ENCODE peak calls at places on chromosomes 5 and 9, in eight cellular contexts. One of them, this sample, is unnamed.
A peak's percentile ranks its signal among the peaks of the same experiment; 100 is the strongest.

GRCh38 chr9:92722386-92723298 is 42.0 kb downstream of the BICD2 start:
- DNase-seq in ovary: no peak
- DNase-seq in tibial nerve: no peak
- DNase-seq in gastrocnemius medialis: no peak
- DNase-seq in IMR-90: no peak
- DNase-seq in esophagus muscularis mucosa: peak; percentile 77
- DNase-seq in Peyer's patch: peak; percentile 14
- DNase-seq in A549: no peak
- DNase-seq in this sample: no peak

GRCh38 chr5:158911693-158912363 is 187.9 kb downstream of the EBF1 start:
- DNase-seq in ovary: no peak
- DNase-seq in tibial nerve: no peak
- DNase-seq in gastrocnemius medialis: no peak
- DNase-seq in IMR-90: no peak
- DNase-seq in esophagus muscularis mucosa: no peak
- DNase-seq in Peyer's patch: no peak
- DNase-seq in A549: no peak
- DNase-seq in this sample: no peak

GRCh38 chr9:128203842-128204551 is 818 bp downstream of the DNM1 start:
- DNase-seq in ovary: peak; percentile 51
- DNase-seq in tibial nerve: no peak
- DNase-seq in gastrocnemius medialis: no peak
- DNase-seq in IMR-90: peak; percentile 47
- DNase-seq in esophagus muscularis mucosa: no peak
- DNase-seq in Peyer's patch: no peak
- DNase-seq in A549: peak; percentile 79
- DNase-seq in this sample: no peak

GRCh38 chr5:1637639-1638481 is 114.1 kb upstream of the LPCAT1 start:
- DNase-seq in ovary: peak; percentile 33
- DNase-seq in tibial nerve: no peak
- DNase-seq in gastrocnemius medialis: no peak
- DNase-seq in IMR-90: no peak
- DNase-seq in esophagus muscularis mucosa: no peak
- DNase-seq in Peyer's patch: no peak
- DNase-seq in A549: no peak
- DNase-seq in this sample: no peak

GRCh38 chr9:995776-996175 is 19.3 kb downstream of the DMRT3 start:
- DNase-seq in ovary: no peak
- DNase-seq in tibial nerve: no peak
- DNase-seq in gastrocnemius medialis: no peak
- DNase-seq in IMR-90: peak; percentile 49
- DNase-seq in esophagus muscularis mucosa: no peak
- DNase-seq in Peyer's patch: no peak
- DNase-seq in A549: no peak
- DNase-seq in this sample: no peak

GRCh38 chr5:54883374-54884194 is 101.8 kb downstream of the ESM1 start:
- DNase-seq in ovary: peak; percentile 79
- DNase-seq in tibial nerve: peak; percentile 26
- DNase-seq in gastrocnemius medialis: peak; percentile 14
- DNase-seq in IMR-90: peak; percentile 54
- DNase-seq in esophagus muscularis mucosa: no peak
- DNase-seq in Peyer's patch: no peak
- DNase-seq in A549: no peak
- DNase-seq in this sample: peak; percentile 22

GRCh38 chr5:75412111-75412990 is 75.3 kb downstream of the HMGCR start:
- DNase-seq in ovary: no peak
- DNase-seq in tibial nerve: no peak
- DNase-seq in gastrocnemius medialis: no peak
- DNase-seq in IMR-90: peak; percentile 91
- DNase-seq in esophagus muscularis mucosa: no peak
- DNase-seq in Peyer's patch: no peak
- DNase-seq in A549: no peak
- DNase-seq in this sample: no peak

GRCh38 chr5:11892832-11893231 is 11.4 kb downstream of the CTNND2 start:
- DNase-seq in ovary: no peak
- DNase-seq in tibial nerve: no peak
- DNase-seq in gastrocnemius medialis: no peak
- DNase-seq in IMR-90: no peak
- DNase-seq in esophagus muscularis mucosa: no peak
- DNase-seq in Peyer's patch: no peak
- DNase-seq in A549: no peak
- DNase-seq in this sample: no peak

GRCh38 chr5:129096382-129096991 is 1.9 kb downstream of the ISOC1 start:
- DNase-seq in ovary: no peak
- DNase-seq in tibial nerve: no peak
- DNase-seq in gastrocnemius medialis: no peak
- DNase-seq in IMR-90: no peak
- DNase-seq in esophagus muscularis mucosa: no peak
- DNase-seq in Peyer's patch: no peak
- DNase-seq in A549: peak; percentile 6
- DNase-seq in this sample: no peak

GRCh38 chr9:70054546-70054945 is 10.9 kb downstream of the MAMDC2 start:
- DNase-seq in ovary: no peak
- DNase-seq in tibial nerve: no peak
- DNase-seq in gastrocnemius medialis: no peak
- DNase-seq in IMR-90: no peak
- DNase-seq in esophagus muscularis mucosa: peak; percentile 24
- DNase-seq in Peyer's patch: no peak
- DNase-seq in A549: no peak
- DNase-seq in this sample: no peak

GRCh38 chr5:111422245-111422644 is 90.1 kb downstream of the STARD4 start:
- DNase-seq in ovary: no peak
- DNase-seq in tibial nerve: no peak
- DNase-seq in gastrocnemius medialis: no peak
- DNase-seq in IMR-90: no peak
- DNase-seq in esophagus muscularis mucosa: no peak
- DNase-seq in Peyer's patch: no peak
- DNase-seq in A549: no peak
- DNase-seq in this sample: no peak

GRCh38 chr9:90287567-90288274 is 354.9 kb downstream of the DIRAS2 start:
- DNase-seq in ovary: no peak
- DNase-seq in tibial nerve: no peak
- DNase-seq in gastrocnemius medialis: no peak
- DNase-seq in IMR-90: no peak
- DNase-seq in esophagus muscularis mucosa: no peak
- DNase-seq in Peyer's patch: no peak
- DNase-seq in A549: no peak
- DNase-seq in this sample: no peak

GRCh38 chr5:90529939-90530677 is 724 bp upstream of the LYSMD3 start:
- DNase-seq in ovary: peak; percentile 58
- DNase-seq in tibial nerve: peak; percentile 23
- DNase-seq in gastrocnemius medialis: peak; percentile 41
- DNase-seq in IMR-90: peak; percentile 82
- DNase-seq in esophagus muscularis mucosa: no peak
- DNase-seq in Peyer's patch: peak; percentile 65
- DNase-seq in A549: peak; percentile 78
- DNase-seq in this sample: peak; percentile 73

GRCh38 chr9:8643464-8643863 is 843.9 kb upstream of the DMAC1 start:
- DNase-seq in ovary: no peak
- DNase-seq in tibial nerve: no peak
- DNase-seq in gastrocnemius medialis: no peak
- DNase-seq in IMR-90: no peak
- DNase-seq in esophagus muscularis mucosa: no peak
- DNase-seq in Peyer's patch: no peak
- DNase-seq in A549: no peak
- DNase-seq in this sample: no peak

GRCh38 chr5:170206958-170207357 is 25.8 kb upstream of the C5orf58 start:
- DNase-seq in ovary: no peak
- DNase-seq in tibial nerve: no peak
- DNase-seq in gastrocnemius medialis: no peak
- DNase-seq in IMR-90: no peak
- DNase-seq in esophagus muscularis mucosa: no peak
- DNase-seq in Peyer's patch: no peak
- DNase-seq in A549: no peak
- DNase-seq in this sample: no peak

GRCh38 chr5:129857124-129857523 is 47.1 kb upstream of the CHSY3 start:
- DNase-seq in ovary: no peak
- DNase-seq in tibial nerve: no peak
- DNase-seq in gastrocnemius medialis: no peak
- DNase-seq in IMR-90: no peak
- DNase-seq in esophagus muscularis mucosa: no peak
- DNase-seq in Peyer's patch: no peak
- DNase-seq in A549: no peak
- DNase-seq in this sample: no peak

GRCh38 chr5:11873587-11873986 is 30.7 kb downstream of the CTNND2 start:
- DNase-seq in ovary: no peak
- DNase-seq in tibial nerve: no peak
- DNase-seq in gastrocnemius medialis: no peak
- DNase-seq in IMR-90: no peak
- DNase-seq in esophagus muscularis mucosa: no peak
- DNase-seq in Peyer's patch: no peak
- DNase-seq in A549: no peak
- DNase-seq in this sample: no peak

GRCh38 chr9:4497855-4498254 is 7.6 kb downstream of the SLC1A1 start:
- DNase-seq in ovary: no peak
- DNase-seq in tibial nerve: no peak
- DNase-seq in gastrocnemius medialis: no peak
- DNase-seq in IMR-90: peak; percentile 39
- DNase-seq in esophagus muscularis mucosa: no peak
- DNase-seq in Peyer's patch: no peak
- DNase-seq in A549: no peak
- DNase-seq in this sample: no peak

GRCh38 chr5:120382813-120383212 is 81.3 kb upstream of the PRR16 start:
- DNase-seq in ovary: no peak
- DNase-seq in tibial nerve: no peak
- DNase-seq in gastrocnemius medialis: no peak
- DNase-seq in IMR-90: no peak
- DNase-seq in esophagus muscularis mucosa: no peak
- DNase-seq in Peyer's patch: no peak
- DNase-seq in A549: no peak
- DNase-seq in this sample: no peak

GRCh38 chr5:110625376-110625999 is 101.0 kb downstream of the TMEM232 start:
- DNase-seq in ovary: no peak
- DNase-seq in tibial nerve: no peak
- DNase-seq in gastrocnemius medialis: no peak
- DNase-seq in IMR-90: peak; percentile 52
- DNase-seq in esophagus muscularis mucosa: no peak
- DNase-seq in Peyer's patch: no peak
- DNase-seq in A549: peak; percentile 7
- DNase-seq in this sample: no peak

GRCh38 chr5:37494756-37495155 is 115.6 kb downstream of the WDR70 start:
- DNase-seq in ovary: no peak
- DNase-seq in tibial nerve: no peak
- DNase-seq in gastrocnemius medialis: no peak
- DNase-seq in IMR-90: no peak
- DNase-seq in esophagus muscularis mucosa: no peak
- DNase-seq in Peyer's patch: no peak
- DNase-seq in A549: no peak
- DNase-seq in this sample: peak; percentile 56

GRCh38 chr9:36791204-36791948 is 218.7 kb downstream of the MELK start:
- DNase-seq in ovary: no peak
- DNase-seq in tibial nerve: no peak
- DNase-seq in gastrocnemius medialis: no peak
- DNase-seq in IMR-90: no peak
- DNase-seq in esophagus muscularis mucosa: no peak
- DNase-seq in Peyer's patch: no peak
- DNase-seq in A549: no peak
- DNase-seq in this sample: no peak

DNA sequence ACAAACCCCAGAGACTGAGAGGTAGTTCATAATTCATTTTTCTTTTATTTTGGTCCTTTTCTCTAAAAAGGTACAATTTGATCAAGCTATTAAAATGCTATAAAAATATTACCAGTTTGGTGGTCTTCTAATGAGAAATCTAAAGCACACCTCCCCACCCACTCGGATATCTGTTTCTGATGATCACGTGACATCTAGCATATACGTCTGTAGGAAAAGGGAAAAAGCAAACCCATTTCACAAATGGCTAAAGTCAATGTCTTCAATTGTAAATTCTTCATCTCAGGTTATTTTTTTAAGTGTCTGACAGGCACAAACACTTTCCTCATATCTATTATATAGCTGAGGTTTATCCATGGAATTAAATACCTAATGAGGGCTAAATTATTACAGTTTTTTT is 18.9 kb downstream of the ZNF354A start:
- DNase-seq in ovary: no peak
- DNase-seq in tibial nerve: no peak
- DNase-seq in gastrocnemius medialis: no peak
- DNase-seq in IMR-90: no peak
- DNase-seq in esophagus muscularis mucosa: no peak
- DNase-seq in Peyer's patch: no peak
- DNase-seq in A549: no peak
- DNase-seq in this sample: no peak
- H3K9me3 ChIP-seq in ovary: peaks cover 19% of the 10 kb centered on the region
- H3K9me3 ChIP-seq in tibial nerve: peaks cover 100% of the 10 kb centered on the region
- H3K9me3 ChIP-seq in gastrocnemius medialis: peaks cover 4% of the 10 kb centered on the region
- H3K9me3 ChIP-seq in IMR-90: peaks cover 55% of the 10 kb centered on the region
- H3K9me3 ChIP-seq in esophagus muscularis mucosa: peaks cover 17% of the 10 kb centered on the region
- H3K9me3 ChIP-seq in Peyer's patch: peaks cover 4% of the 10 kb centered on the region
- H3K9me3 ChIP-seq in A549: peaks cover 82% of the 10 kb centered on the region
- H3K9me3 ChIP-seq in this sample: peaks cover 37% of the 10 kb centered on the region

GRCh38 chr9:112750111-112750766 is at the start of gene SNX30:
- DNase-seq in ovary: peak; percentile 93
- DNase-seq in tibial nerve: peak; percentile 81
- DNase-seq in gastrocnemius medialis: peak; percentile 81
- DNase-seq in IMR-90: peak; percentile 85
- DNase-seq in esophagus muscularis mucosa: peak; percentile 95
- DNase-seq in Peyer's patch: peak; percentile 81
- DNase-seq in A549: peak; percentile 84
- DNase-seq in this sample: peak; percentile 91
- TF ChIP-seq POLR2A in ovary: peak; percentile 64
- TF ChIP-seq POLR2A in tibial nerve: peak; percentile 83
- TF ChIP-seq POLR2A in gastrocnemius medialis: peak; percentile 44
- TF ChIP-seq POLR2A in IMR-90: peak; percentile 75
- TF ChIP-seq POLR2A in esophagus muscularis mucosa: peak; percentile 33
- TF ChIP-seq POLR2A in Peyer's patch: peak; percentile 86
- TF ChIP-seq POLR2A in A549: peak; percentile 95
- TF ChIP-seq POLR2A in this sample: peak; percentile 83

GRCh38 chr5:58380655-58381054 is 79.2 kb downstream of the PLK2 start:
- DNase-seq in ovary: no peak
- DNase-seq in tibial nerve: no peak
- DNase-seq in gastrocnemius medialis: no peak
- DNase-seq in IMR-90: no peak
- DNase-seq in esophagus muscularis mucosa: no peak
- DNase-seq in Peyer's patch: no peak
- DNase-seq in A549: no peak
- DNase-seq in this sample: no peak
- H3K9me3 ChIP-seq in ovary: no peaks in the 10 kb centered on the region
- H3K9me3 ChIP-seq in tibial nerve: peaks cover 19% of the 10 kb centered on the region
- H3K9me3 ChIP-seq in gastrocnemius medialis: no peaks in the 10 kb centered on the region
- H3K9me3 ChIP-seq in IMR-90: peaks cover 9% of the 10 kb centered on the region
- H3K9me3 ChIP-seq in esophagus muscularis mucosa: no peaks in the 10 kb centered on the region
- H3K9me3 ChIP-seq in Peyer's patch: no peaks in the 10 kb centered on the region
- H3K9me3 ChIP-seq in A549: peaks cover 15% of the 10 kb centered on the region
- H3K9me3 ChIP-seq in this sample: no peaks in the 10 kb centered on the region

DNA sequence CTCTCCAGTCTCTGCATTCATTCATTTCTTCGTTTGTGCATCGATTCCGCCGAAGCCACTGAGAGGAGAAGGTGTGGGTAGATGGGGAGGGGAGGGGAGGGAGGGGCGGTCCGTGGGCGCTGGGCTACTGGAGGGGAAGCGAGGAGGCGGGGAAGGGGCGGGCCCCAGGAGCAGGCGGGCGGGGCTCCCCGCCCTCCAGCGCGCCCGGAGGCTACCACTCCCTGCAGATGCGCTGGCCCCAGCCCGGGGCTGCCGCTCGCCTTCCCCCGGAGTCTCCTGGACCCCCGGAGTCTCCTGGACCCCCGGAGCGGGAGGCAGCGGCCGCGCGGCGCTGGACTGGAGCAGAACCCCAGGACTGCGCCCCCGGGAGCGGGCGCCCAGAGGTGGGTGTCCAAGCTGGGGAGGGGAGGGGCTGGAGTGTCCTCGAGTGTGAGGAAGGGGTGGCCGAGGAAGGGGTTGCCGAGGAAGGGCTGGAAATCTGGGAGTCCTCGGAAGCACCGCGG is 159.4 kb downstream of the C9orf152 start:
- DNase-seq in ovary: peak; percentile 70
- DNase-seq in tibial nerve: peak; percentile 54
- DNase-seq in gastrocnemius medialis: peak; percentile 30
- DNase-seq in IMR-90: peak; percentile 79
- DNase-seq in esophagus muscularis mucosa: peak; percentile 94
- DNase-seq in Peyer's patch: peak; percentile 88
- DNase-seq in A549: peak; percentile 55
- DNase-seq in this sample: peak; percentile 66
- TF ChIP-seq POLR2A in ovary: no peak
- TF ChIP-seq POLR2A in tibial nerve: peak; percentile 90
- TF ChIP-seq POLR2A in gastrocnemius medialis: peak; percentile 55
- TF ChIP-seq POLR2A in IMR-90: peak; percentile 95
- TF ChIP-seq POLR2A in esophagus muscularis mucosa: peak; percentile 52
- TF ChIP-seq POLR2A in Peyer's patch: no peak
- TF ChIP-seq POLR2A in A549: peak; percentile 26
- TF ChIP-seq POLR2A in this sample: peak; percentile 29